ENCODE peak calls at places on chromosomes 4 and X, in ten cellular contexts. One of them, this sample, is unnamed.

GRCh38 chrX:18377802-18378201 is 23.3 kb upstream of the SCML2 start:
- DNase-seq in NCI-H524: peak
- DNase-seq in CD4-positive, CD25-positive, alpha-beta regulatory T cell: no peak
- DNase-seq in cardiac fibroblast: peak
- DNase-seq in amniotic stem cell: no peak
- DNase-seq in GM23248: peak
- DNase-seq in heart right ventricle: no peak
- DNase-seq in COR-L47: peak
- DNase-seq in CD8-positive, alpha-beta memory T cell: no peak
- DNase-seq in RPMI7951: peak
- DNase-seq in this sample: no peak

GRCh38 chr4:182245041-182245440 is 1.8 kb downstream of the TENM3 start:
- DNase-seq in NCI-H524: no peak
- DNase-seq in CD4-positive, CD25-positive, alpha-beta regulatory T cell: no peak
- DNase-seq in cardiac fibroblast: no peak
- DNase-seq in amniotic stem cell: no peak
- DNase-seq in GM23248: no peak
- DNase-seq in heart right ventricle: no peak
- DNase-seq in COR-L47: no peak
- DNase-seq in CD8-positive, alpha-beta memory T cell: no peak
- DNase-seq in RPMI7951: no peak
- DNase-seq in this sample: no peak

GRCh38 chr4:8324640-8325239 is 55.2 kb downstream of the HTRA3 start:
- DNase-seq in NCI-H524: no peak
- DNase-seq in CD4-positive, CD25-positive, alpha-beta regulatory T cell: no peak
- DNase-seq in cardiac fibroblast: peak
- DNase-seq in amniotic stem cell: no peak
- DNase-seq in GM23248: peak
- DNase-seq in heart right ventricle: no peak
- DNase-seq in COR-L47: no peak
- DNase-seq in CD8-positive, alpha-beta memory T cell: no peak
- DNase-seq in RPMI7951: no peak
- DNase-seq in this sample: no peak

GRCh38 chr4:17786567-17786966 is 5.1 kb upstream of the FAM184B start:
- DNase-seq in NCI-H524: no peak
- DNase-seq in CD4-positive, CD25-positive, alpha-beta regulatory T cell: no peak
- DNase-seq in cardiac fibroblast: no peak
- DNase-seq in amniotic stem cell: no peak
- DNase-seq in GM23248: no peak
- DNase-seq in heart right ventricle: no peak
- DNase-seq in COR-L47: no peak
- DNase-seq in CD8-positive, alpha-beta memory T cell: no peak
- DNase-seq in RPMI7951: no peak
- DNase-seq in this sample: no peak

GRCh38 chr4:8391972-8392371 is 48.6 kb downstream of the ACOX3 start:
- DNase-seq in NCI-H524: no peak
- DNase-seq in CD4-positive, CD25-positive, alpha-beta regulatory T cell: peak
- DNase-seq in cardiac fibroblast: peak
- DNase-seq in amniotic stem cell: no peak
- DNase-seq in GM23248: peak
- DNase-seq in heart right ventricle: peak
- DNase-seq in COR-L47: no peak
- DNase-seq in CD8-positive, alpha-beta memory T cell: no peak
- DNase-seq in RPMI7951: peak
- DNase-seq in this sample: no peak

GRCh38 chr4:16075061-16075460 is 8.8 kb downstream of the PROM1 start:
- DNase-seq in NCI-H524: no peak
- DNase-seq in CD4-positive, CD25-positive, alpha-beta regulatory T cell: no peak
- DNase-seq in cardiac fibroblast: no peak
- DNase-seq in amniotic stem cell: no peak
- DNase-seq in GM23248: no peak
- DNase-seq in heart right ventricle: no peak
- DNase-seq in COR-L47: no peak
- DNase-seq in CD8-positive, alpha-beta memory T cell: no peak
- DNase-seq in RPMI7951: no peak
- DNase-seq in this sample: no peak

GRCh38 chrX:119391279-119391678 is 7.9 kb upstream of the SLC25A43 start:
- DNase-seq in NCI-H524: peak
- DNase-seq in CD4-positive, CD25-positive, alpha-beta regulatory T cell: no peak
- DNase-seq in cardiac fibroblast: peak
- DNase-seq in amniotic stem cell: no peak
- DNase-seq in GM23248: peak
- DNase-seq in heart right ventricle: no peak
- DNase-seq in COR-L47: no peak
- DNase-seq in CD8-positive, alpha-beta memory T cell: no peak
- DNase-seq in RPMI7951: peak
- DNase-seq in this sample: no peak

GRCh38 chr4:6983500-6984142 is 59.6 kb upstream of the TADA2B start:
- DNase-seq in NCI-H524: no peak
- DNase-seq in CD4-positive, CD25-positive, alpha-beta regulatory T cell: no peak
- DNase-seq in cardiac fibroblast: no peak
- DNase-seq in amniotic stem cell: no peak
- DNase-seq in GM23248: no peak
- DNase-seq in heart right ventricle: no peak
- DNase-seq in COR-L47: no peak
- DNase-seq in CD8-positive, alpha-beta memory T cell: no peak
- DNase-seq in RPMI7951: no peak
- DNase-seq in this sample: no peak

GRCh38 chr4:34323549-34324325 is 1920.6 kb downstream of the ARAP2 start:
- DNase-seq in NCI-H524: no peak
- DNase-seq in CD4-positive, CD25-positive, alpha-beta regulatory T cell: no peak
- DNase-seq in cardiac fibroblast: peak
- DNase-seq in amniotic stem cell: no peak
- DNase-seq in GM23248: peak
- DNase-seq in heart right ventricle: no peak
- DNase-seq in COR-L47: peak
- DNase-seq in CD8-positive, alpha-beta memory T cell: no peak
- DNase-seq in RPMI7951: peak
- DNase-seq in this sample: no peak

GRCh38 chr4:74098628-74098995 is 383 bp downstream of the CXCL2 start:
- DNase-seq in NCI-H524: no peak
- DNase-seq in CD4-positive, CD25-positive, alpha-beta regulatory T cell: no peak
- DNase-seq in cardiac fibroblast: peak
- DNase-seq in amniotic stem cell: no peak
- DNase-seq in GM23248: peak
- DNase-seq in heart right ventricle: peak
- DNase-seq in COR-L47: no peak
- DNase-seq in CD8-positive, alpha-beta memory T cell: no peak
- DNase-seq in RPMI7951: no peak
- DNase-seq in this sample: no peak

This sample was measured in NCI-H1092.